ENCODE peak calls at places on chromosomes 4 and X, in four cellular contexts. G is BE2C, Q is BJ, Y is NCI-H1105. J is an unnamed sample.

GRCh38 chr4:32748498-32748897 is 2028.3 kb downstream of the PCDH7 start:
- DNase-seq in G (no peak), Q (no peak), Y (no peak), J (no peak)

GRCh38 chr4:157423526-157424020 is 203.0 kb downstream of the GRIA2 start:
- DNase-seq in G (no peak), Q (no peak), Y (no peak), J (no peak)

GRCh38 chr4:76504613-76505465 is 69.8 kb downstream of the SHROOM3 start:
- DNase-seq in G (no peak), Q (no peak), Y (no peak), J (no peak)

GRCh38 chr4:88297131-88297530 is 12.8 kb upstream of the PPM1K start:
- DNase-seq in G (no peak), Q (no peak), Y (no peak), J (no peak)

GRCh38 chrX:154541896-154542722 is 4.5 kb downstream of the G6PD start:
- DNase-seq in G (peak), Q (peak), Y (no peak), J (no peak)

GRCh38 chrX:110414679-110415439 is 56.2 kb downstream of the RTL9 start:
- DNase-seq in G (no peak), Q (peak), Y (no peak), J (no peak)

GRCh38 chr4:109820563-109820962 is 5.0 kb downstream of the GAR1 start:
- DNase-seq in G (no peak), Q (no peak), Y (no peak), J (no peak)

GRCh38 chr4:114005569-114006442 is 26.4 kb upstream of the ARSJ start:
- DNase-seq in G (no peak), Q (no peak), Y (no peak), J (no peak)

GRCh38 chr4:184459413-184459812 is 14.9 kb downstream of the IRF2 start:
- DNase-seq in G (no peak), Q (no peak), Y (no peak), J (no peak)

GRCh38 chr4:110042540-110043517 is 130.1 kb downstream of the EGF start:
- DNase-seq in G (no peak), Q (no peak), Y (no peak), J (no peak)

GRCh38 chr4:173121044-173121685 is 47.4 kb upstream of the GALNT7 start:
- DNase-seq in G (no peak), Q (peak), Y (no peak), J (no peak)

GRCh38 chr4:189131131-189131530 is 809.5 kb upstream of the FRG1 start:
- DNase-seq in G (no peak), Q (no peak), Y (no peak), J (no peak)

GRCh38 chr4:77007358-77008230 is 58.0 kb downstream of the SEPTIN11 start:
- DNase-seq in G (no peak), Q (no peak), Y (no peak), J (no peak)

GRCh38 chr4:48553720-48554119 is 63.7 kb downstream of the ZAR1 start:
- DNase-seq in G (no peak), Q (no peak), Y (no peak), J (no peak)

GRCh38 chrX:56000169-56000568 is 232.0 kb upstream of the KLF8 start:
- DNase-seq in G (no peak), Q (peak), Y (no peak), J (no peak)

GRCh38 chr4:957581-958313 is 15.6 kb downstream of the DGKQ start:
- DNase-seq in G (no peak), Q (no peak), Y (no peak), J (no peak)

GRCh38 chrX:11401966-11402365 is 108.8 kb downstream of the AMELX start:
- DNase-seq in G (no peak), Q (no peak), Y (no peak), J (no peak)

GRCh38 chrX:47540754-47541538 is 20.1 kb upstream of the ARAF start:
- DNase-seq in G (peak), Q (peak), Y (peak), J (peak)

GRCh38 chr4:147174561-147174960 is 228.9 kb upstream of the TTC29 start:
- DNase-seq in G (no peak), Q (no peak), Y (no peak), J (no peak)

GRCh38 chrX:133709486-133709885 is 275.9 kb downstream of the GPC3 start:
- DNase-seq in G (no peak), Q (no peak), Y (no peak), J (no peak)

GRCh38 chr4:114839986-114840385 is 241.4 kb downstream of the UGT8 start:
- DNase-seq in G (no peak), Q (no peak), Y (no peak), J (no peak)

GRCh38 chrX:48695925-48696300 is 621 bp upstream of the SUV39H1 start:
- DNase-seq in G (peak), Q (no peak), Y (no peak), J (peak)

GRCh38 chr4:140183270-140183669 is 29.3 kb upstream of the MAML3 start:
- DNase-seq in G (no peak), Q (no peak), Y (no peak), J (no peak)

GRCh38 chrX:107674480-107675364 is 46.4 kb downstream of the PRPS1 start:
- DNase-seq in G (no peak), Q (no peak), Y (no peak), J (peak)

GRCh38 chrX:55206152-55206941 is 13.8 kb upstream of the PAGE5 start:
- DNase-seq in G (no peak), Q (no peak), Y (no peak), J (no peak)

GRCh38 chr4:145735330-145735638 is 55.3 kb downstream of the C4orf51 start:
- DNase-seq in G (no peak), Q (peak), Y (no peak), J (no peak)

GRCh38 chrX:53682885-53683555 is 3.5 kb downstream of the HUWE1 start:
- DNase-seq in G (peak), Q (no peak), Y (peak), J (peak)

GRCh38 chrX:37904833-37905232 is 57.5 kb upstream of the DYNLT3 start:
- DNase-seq in G (no peak), Q (no peak), Y (no peak), J (no peak)